ENCODE peak calls at places on chromosome 2, in four cellular contexts. R, K, L and T are unnamed samples.
A peak's percentile ranks its signal among the peaks of the same experiment; 100 is the strongest.

GRCh38 chr2:160977854-160978253 is 182.4 kb upstream of the TANK start:
- DNase-seq in R (no peak), K (no peak), L (no peak), T (no peak)

GRCh38 chr2:217947341-217948316 is 55.2 kb downstream of the TNS1 start:
- DNase-seq in R (no peak), K (no peak), L (no peak), T (no peak)

GRCh38 chr2:96802281-96802595 is 13.8 kb upstream of the CNNM3 start:
- DNase-seq in R (no peak), K (no peak), L (no peak), T (no peak)

GRCh38 chr2:71460595-71461303 is 7.4 kb downstream of the DYSF start:
- DNase-seq in R (no peak), K (no peak), L (no peak), T (no peak)

GRCh38 chr2:229805559-229805958 is 91.2 kb upstream of the DNER start:
- DNase-seq in R (no peak), K (no peak), L (no peak), T (no peak)

GRCh38 chr2:54456526-54457325 is 599 bp downstream of the SPTBN1 start:
- DNase-seq in R (no peak), K (peak; percentile 19), L (no peak), T (peak; percentile 46)

GRCh38 chr2:204725693-204726092 is 180.4 kb downstream of the PARD3B start:
- DNase-seq in R (no peak), K (no peak), L (no peak), T (no peak)

GRCh38 chr2:48483506-48483905 is 46.4 kb upstream of the STON1 start:
- DNase-seq in R (peak; percentile 65), K (peak; percentile 63), L (no peak), T (no peak)

GRCh38 chr2:218898109-218898878 is 17.6 kb downstream of the WNT10A start:
- DNase-seq in R (no peak), K (peak; percentile 18), L (peak; percentile 64), T (peak; percentile 63)

GRCh38 chr2:237200462-237200861 is 114.8 kb downstream of the COPS8 start:
- DNase-seq in R (no peak), K (no peak), L (no peak), T (no peak)

GRCh38 chr2:73079636-73080035 is 8.1 kb upstream of the SFXN5 start:
- DNase-seq in R (no peak), K (no peak), L (no peak), T (no peak)

GRCh38 chr2:60742419-60742818 is 13.6 kb upstream of the PAPOLG start:
- DNase-seq in R (no peak), K (no peak), L (no peak), T (no peak)

GRCh38 chr2:105455488-105455991 is 56.7 kb upstream of the FHL2 start:
- DNase-seq in R (peak; percentile 99), K (peak; percentile 92), L (no peak), T (peak; percentile 16)

GRCh38 chr2:198615972-198616371 is 811.6 kb downstream of the PLCL1 start:
- DNase-seq in R (no peak), K (peak; percentile 8), L (no peak), T (no peak)

GRCh38 chr2:181790716-181791649 is 100.5 kb upstream of the ITPRID2 start:
- DNase-seq in R (peak; percentile 97), K (peak; percentile 99), L (no peak), T (peak; percentile 70)

GRCh38 chr2:139007130-139007529 is 226.9 kb upstream of the NXPH2 start:
- DNase-seq in R (no peak), K (no peak), L (no peak), T (no peak)

GRCh38 chr2:191539068-191539467 is 138.9 kb upstream of the NABP1 start:
- DNase-seq in R (no peak), K (peak; percentile 40), L (no peak), T (peak; percentile 59)

GRCh38 chr2:152241956-152242355 is 66.4 kb upstream of the STAM2 start:
- DNase-seq in R (no peak), K (no peak), L (no peak), T (no peak)

GRCh38 chr2:148023861-148024260 is 3.0 kb downstream of the MBD5 start:
- DNase-seq in R (no peak), K (no peak), L (no peak), T (peak; percentile 13)
- H3K4me3 ChIP-seq in R (no peak overlapping the region), K (no peak overlapping the region), L (peak overlapping the region; percentile 83), T (no peak overlapping the region)

GRCh38 chr2:207990784-207991183 is 34.5 kb downstream of the PLEKHM3 start:
- DNase-seq in R (no peak), K (no peak), L (no peak), T (no peak)

GRCh38 chr2:207991944-207992343 is 33.4 kb downstream of the PLEKHM3 start:
- DNase-seq in R (no peak), K (no peak), L (no peak), T (no peak)

GRCh38 chr2:207995887-207996286 is 29.4 kb downstream of the PLEKHM3 start:
- DNase-seq in R (no peak), K (peak; percentile 23), L (no peak), T (no peak)

GRCh38 chr2:207996848-207997247 is 28.5 kb downstream of the PLEKHM3 start:
- DNase-seq in R (no peak), K (no peak), L (no peak), T (no peak)

GRCh38 chr2:207993141-207993763 is 32.1 kb downstream of the PLEKHM3 start:
- DNase-seq in R (peak; percentile 53), K (peak; percentile 77), L (no peak), T (no peak)
- H3K4me3 ChIP-seq in R (no peak overlapping the region), K (no peak overlapping the region), L (no peak overlapping the region), T (no peak overlapping the region)

DNA sequence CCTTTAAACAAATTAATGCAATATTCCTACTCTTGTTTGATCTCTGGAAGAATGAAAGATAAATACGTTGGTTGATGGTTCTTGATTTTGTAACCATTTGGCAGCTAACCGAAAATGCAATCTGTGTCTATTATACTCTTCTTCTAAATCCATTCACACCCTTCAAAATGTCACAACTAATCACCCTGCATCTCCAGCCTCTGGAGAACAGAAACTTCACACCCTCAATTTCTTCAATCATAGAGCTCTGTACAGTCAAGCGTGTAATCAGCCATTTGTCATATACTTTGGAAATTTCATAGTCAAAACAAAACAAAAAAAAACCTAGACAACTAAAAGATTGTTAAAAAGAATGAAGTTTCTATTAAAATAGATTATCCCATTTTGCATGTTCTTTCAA is 1482.3 kb upstream of the LRRTM1 start:
- DNase-seq in R (no peak), K (no peak), L (no peak), T (no peak)
- H3K4me3 ChIP-seq in R (no peak overlapping the region), K (no peak overlapping the region), L (no peak overlapping the region), T (no peak overlapping the region)

GRCh38 chr2:120904379-120904778 is 168.7 kb downstream of the GLI2 start:
- DNase-seq in R (no peak), K (no peak), L (no peak), T (no peak)
- H3K4me3 ChIP-seq in R (no peak overlapping the region), K (no peak overlapping the region), L (no peak overlapping the region), T (no peak overlapping the region)

DNA sequence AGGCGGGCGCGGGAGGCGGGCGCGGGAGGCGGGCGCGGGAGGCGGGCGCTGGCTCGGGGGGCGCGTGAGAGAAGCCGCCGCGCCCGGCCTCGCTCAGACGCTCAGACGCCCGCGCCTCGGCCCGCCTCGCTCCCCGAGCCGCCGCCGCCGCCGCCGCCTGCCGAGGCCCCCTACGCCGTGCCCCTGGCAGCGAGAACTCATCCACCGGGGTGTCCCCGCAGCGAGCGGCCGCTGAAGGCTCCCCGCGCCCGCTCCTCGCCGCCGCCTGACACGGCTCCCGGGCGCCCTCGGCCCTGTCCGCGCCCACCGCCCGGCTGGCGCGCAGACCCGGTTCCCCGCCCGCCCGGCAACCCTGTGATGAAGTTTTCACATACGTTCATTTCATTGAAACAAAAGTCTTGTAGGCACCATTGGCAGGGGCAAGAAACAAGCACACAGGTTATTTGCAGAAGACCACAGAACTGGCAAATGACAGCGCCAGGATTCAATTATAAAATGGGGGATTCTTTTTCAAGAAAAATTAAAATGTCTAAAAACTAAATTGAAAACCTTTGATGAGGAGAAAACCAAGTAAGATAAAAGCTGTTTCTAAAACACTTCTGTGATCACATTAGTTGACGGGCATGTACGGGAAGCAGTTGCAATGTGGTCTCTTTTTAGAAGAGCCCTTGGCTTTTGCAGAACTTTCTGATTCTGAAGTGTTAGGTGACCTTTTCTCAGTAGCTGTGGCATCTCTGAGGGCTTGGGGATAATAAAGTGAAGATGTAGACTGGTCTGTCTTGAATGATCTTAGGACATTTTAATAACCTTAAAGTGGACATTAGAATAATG is 50.5 kb upstream of the TUBA3D start:
- DNase-seq in R (no peak), K (no peak), L (no peak), T (no peak)
- H3K4me3 ChIP-seq in R (no peak overlapping the region), K (no peak overlapping the region), L (no peak overlapping the region), T (no peak overlapping the region)

GRCh38 chr2:16406929-16407328 is 258.7 kb downstream of the CYRIA start:
- DNase-seq in R (no peak), K (no peak), L (no peak), T (no peak)
- H3K4me3 ChIP-seq in R (no peak overlapping the region), K (no peak overlapping the region), L (no peak overlapping the region), T (no peak overlapping the region)

GRCh38 chr2:206211657-206212255 is 52.1 kb downstream of the EEF1B2 start:
- DNase-seq in R (peak; percentile 10), K (peak; percentile 22), L (no peak), T (no peak)
- H3K4me3 ChIP-seq in R (peak overlapping the region; percentile 1), K (no peak overlapping the region), L (no peak overlapping the region), T (no peak overlapping the region)

GRCh38 chr2:67729474-67729873 is 332.3 kb downstream of the ETAA1 start:
- DNase-seq in R (no peak), K (no peak), L (no peak), T (no peak)

GRCh38 chr2:67727623-67728022 is 330.5 kb downstream of the ETAA1 start:
- DNase-seq in R (no peak), K (no peak), L (no peak), T (no peak)

GRCh38 chr2:67733517-67733916 is 329.3 kb downstream of the C1D start:
- DNase-seq in R (no peak), K (no peak), L (no peak), T (peak; percentile 20)
- H3K4me3 ChIP-seq in R (no peak overlapping the region), K (no peak overlapping the region), L (no peak overlapping the region), T (no peak overlapping the region)

GRCh38 chr2:44951714-44952113 is 10.2 kb downstream of the SIX3 start:
- DNase-seq in R (no peak), K (no peak), L (no peak), T (no peak)
- H3K4me3 ChIP-seq in R (peak overlapping the region; percentile 25), K (no peak overlapping the region), L (no peak overlapping the region), T (no peak overlapping the region)

GRCh38 chr2:58560531-58560930 is 319.4 kb upstream of the FANCL start:
- DNase-seq in R (no peak), K (no peak), L (no peak), T (no peak)
- H3K4me3 ChIP-seq in R (no peak overlapping the region), K (no peak overlapping the region), L (no peak overlapping the region), T (no peak overlapping the region)